ENCODE peak calls at places on chromosomes 1 and 21, in nine cellular contexts. C is psoas muscle; J is fibroblast of lung; T is A549; A is hepatocyte; Q is left ventricle myocardium inferior; W is CD4-positive, CD25-positive, alpha-beta regulatory T cell; G is breast epithelium; M is HCT116. P is an unnamed sample. For H3K4me1, the result is how much of the 10 kb centered on the place peaks cover.

GRCh38 chr1:65425697-65426096 is 5.2 kb downstream of the LEPR start:
- DNase-seq in M (no peak), Q (no peak), J (peak), T (peak), C (no peak), A (no peak), G (no peak), W (no peak), P (no peak)

GRCh38 chr1:38046333-38046883 is at the start of gene POU3F1:
- DNase-seq in T (no peak), C (no peak), W (peak), G (no peak), Q (no peak), M (no peak), A (no peak), J (no peak), P (no peak)

GRCh38 chr21:39313042-39313456 is 383 bp downstream of the BRWD1 start:
- DNase-seq in C (peak), G (no peak), A (no peak), M (no peak), W (no peak), T (no peak), J (peak), Q (no peak), P (peak)

GRCh38 chr1:27058976-27059688 is 46.5 kb upstream of the TENT5B start:
- DNase-seq in C (no peak), W (no peak), J (no peak), G (no peak), T (no peak), M (no peak), A (no peak), Q (no peak), P (no peak)

GRCh38 chr1:40184193-40184592 is 23.0 kb downstream of the RLF start:
- DNase-seq in T (no peak), A (no peak), G (no peak), C (no peak), J (no peak), Q (no peak), W (no peak), M (no peak), P (no peak)

GRCh38 chr1:150021191-150021688 is 10.7 kb upstream of the OTUD7B start:
- DNase-seq in G (no peak), A (peak), C (no peak), Q (no peak), M (no peak), W (no peak), J (no peak), T (peak), P (peak)

GRCh38 chr1:227131193-227131592 is 187.1 kb downstream of the CDC42BPA start:
- DNase-seq in C (no peak), G (no peak), Q (no peak), W (no peak), T (peak), M (peak), J (peak), A (peak), P (no peak)

GRCh38 chr1:219329606-219330005 is 155.9 kb downstream of the LYPLAL1 start:
- DNase-seq in G (no peak), J (peak), C (no peak), T (no peak), M (no peak), W (no peak), A (no peak), Q (no peak), P (no peak)

GRCh38 chr1:68327414-68327813 is 95.1 kb upstream of the WLS start:
- DNase-seq in M (no peak), G (no peak), A (no peak), Q (no peak), T (no peak), W (no peak), C (no peak), J (no peak), P (no peak)

GRCh38 chr1:42340898-42341297 is 5.9 kb upstream of the FOXJ3 start:
- DNase-seq in A (no peak), C (no peak), W (no peak), T (no peak), J (no peak), G (no peak), M (no peak), Q (no peak), P (no peak)

GRCh38 chr1:171345536-171345935 is 31.6 kb downstream of the FMO4 start:
- DNase-seq in T (no peak), Q (no peak), A (no peak), M (no peak), W (no peak), G (no peak), C (no peak), J (peak), P (no peak)

GRCh38 chr1:17653728-17654351 is 101.3 kb upstream of the ACTL8 start:
- DNase-seq in Q (no peak), G (no peak), T (peak), J (peak), A (peak), M (no peak), W (no peak), C (peak), P (no peak)

GRCh38 chr21:15515908-15516307 is 213.9 kb upstream of the USP25 start:
- DNase-seq in C (no peak), G (no peak), W (no peak), J (no peak), M (no peak), T (no peak), Q (no peak), A (no peak), P (no peak)

GRCh38 chr1:31761883-31762282 is 2.3 kb downstream of the ADGRB2 start:
- DNase-seq in G (no peak), C (no peak), J (peak), A (no peak), Q (no peak), M (no peak), T (no peak), W (no peak), P (no peak)

GRCh38 chr1:37306461-37306860 is 167.9 kb upstream of the ZC3H12A start:
- DNase-seq in Q (no peak), T (no peak), W (no peak), M (no peak), G (peak), A (no peak), C (no peak), J (peak), P (no peak)

GRCh38 chr1:209412036-209412435 is 171.5 kb upstream of the CAMK1G start:
- DNase-seq in A (no peak), M (no peak), T (no peak), W (no peak), G (peak), Q (no peak), C (no peak), J (peak), P (no peak)
- H3K4me1 ChIP-seq in A (under half), M (under half), T (under half), W (under half), G (under half), Q (under half), C (under half), J (under half), P (under half)

GRCh38 chr1:154327466-154328317 is 2.4 kb downstream of the ATP8B2 start:
- DNase-seq in G (no peak), W (peak), C (no peak), T (no peak), A (no peak), Q (no peak), M (no peak), J (no peak), P (no peak)

GRCh38 chr1:154328318-154329151 is 3.2 kb downstream of the ATP8B2 start:
- DNase-seq in Q (peak), G (peak), W (peak), C (peak), A (peak), T (no peak), J (peak), M (no peak), P (peak)

GRCh38 chr1:154329152-154329521 is 3.8 kb downstream of the ATP8B2 start:
- DNase-seq in W (no peak), J (peak), T (no peak), C (no peak), A (no peak), Q (no peak), G (no peak), M (no peak), P (no peak)

GRCh38 chr1:154330669-154331068 is 5.3 kb downstream of the ATP8B2 start:
- DNase-seq in T (no peak), G (no peak), C (no peak), M (no peak), W (no peak), A (no peak), Q (no peak), J (no peak), P (no peak)

DNA sequence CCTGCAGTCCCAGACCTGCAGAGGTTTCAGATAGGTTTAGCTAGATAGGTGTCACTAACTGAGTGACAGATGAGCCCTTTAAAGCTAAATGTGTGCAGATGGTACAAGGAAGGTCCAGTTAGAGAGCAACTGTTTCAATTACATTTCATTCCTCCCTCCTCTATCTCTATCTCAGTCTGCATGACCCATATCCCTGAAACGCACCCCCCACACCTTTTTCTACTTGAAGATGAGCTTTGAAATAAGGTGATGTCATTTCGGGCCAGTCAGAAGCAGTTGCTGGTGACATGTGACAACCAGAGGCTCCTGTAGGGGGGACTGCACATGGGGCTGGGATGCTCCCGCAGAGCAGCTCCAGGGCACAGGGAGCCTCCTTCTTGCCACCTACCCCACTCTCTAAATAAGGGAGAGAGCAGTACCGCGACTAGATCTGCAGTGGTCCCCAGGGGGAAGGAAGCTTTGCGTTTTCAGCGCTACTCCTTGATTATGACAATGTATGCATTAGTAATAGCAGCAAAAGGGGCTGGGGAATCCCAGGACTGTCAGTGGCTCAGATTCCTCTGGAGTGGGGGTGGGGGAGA is 4.3 kb downstream of the ATP8B2 start:
- DNase-seq in T (no peak), G (no peak), Q (no peak), M (no peak), W (peak), A (no peak), C (no peak), J (no peak), P (no peak)
- H3K27ac ChIP-seq in T (no peak), G (peak), Q (no peak), M (no peak), W (peak), A (no peak), C (no peak), J (peak), P (no peak)

GRCh38 chr1:7258622-7259135 is 473.4 kb downstream of the CAMTA1 start:
- DNase-seq in T (no peak), Q (no peak), W (no peak), A (no peak), C (no peak), M (no peak), J (no peak), G (no peak), P (no peak)
- H3K4me1 ChIP-seq in T (under half), Q (under half), W (under half), A (under half), C (under half), M (under half), J (under half), G (under half), P (under half)

GRCh38 chr1:208336136-208336535 is 92.0 kb upstream of the PLXNA2 start:
- DNase-seq in A (no peak), T (no peak), C (no peak), G (no peak), Q (no peak), M (no peak), J (no peak), W (no peak), P (no peak)

GRCh38 chr1:208332036-208332773 is 88.0 kb upstream of the PLXNA2 start:
- DNase-seq in M (no peak), A (no peak), G (no peak), T (no peak), Q (no peak), W (no peak), C (no peak), J (no peak), P (no peak)

GRCh38 chr1:208332774-208333126 is 88.6 kb upstream of the PLXNA2 start:
- DNase-seq in G (no peak), Q (no peak), C (no peak), J (no peak), W (no peak), M (no peak), T (no peak), A (peak), P (no peak)

GRCh38 chr1:208333676-208334075 is 89.5 kb upstream of the PLXNA2 start:
- DNase-seq in G (no peak), A (no peak), J (no peak), T (no peak), C (no peak), Q (no peak), W (no peak), M (no peak), P (no peak)

GRCh38 chr1:208335386-208335785 is 91.2 kb upstream of the PLXNA2 start:
- DNase-seq in C (no peak), M (no peak), W (no peak), T (no peak), G (no peak), A (no peak), Q (no peak), J (no peak), P (no peak)
- H3K27ac ChIP-seq in C (no peak), M (no peak), W (no peak), T (no peak), G (no peak), A (no peak), Q (no peak), J (no peak), P (no peak)

GRCh38 chr1:21322681-21323016 is 32.4 kb upstream of the ECE1 start:
- DNase-seq in M (no peak), J (peak), G (no peak), Q (no peak), A (no peak), T (no peak), C (no peak), W (no peak), P (no peak)
- H3K4me1 ChIP-seq in M (half or more), J (half or more), G (half or more), Q (half or more), A (half or more), T (half or more), C (under half), W (half or more), P (under half)

DNA sequence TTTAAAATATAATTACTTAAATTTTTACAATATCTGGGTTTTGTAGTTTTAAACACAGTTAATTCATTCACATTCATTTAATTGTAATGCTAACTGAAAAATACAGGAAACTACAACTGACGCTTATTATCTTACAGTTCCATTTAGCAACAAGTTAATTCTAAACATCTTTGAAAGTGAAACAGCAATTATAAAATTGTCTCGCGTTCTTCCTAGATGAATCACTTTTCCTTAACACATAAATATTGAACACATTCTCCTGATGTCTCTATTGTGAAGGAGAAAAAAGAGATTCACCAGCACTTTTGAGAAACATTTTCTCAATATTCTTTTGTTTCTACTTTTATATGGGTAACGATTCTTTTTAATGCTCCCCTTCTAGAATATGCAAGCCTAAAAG is 6.4 kb downstream of the PTGFR start:
- DNase-seq in C (no peak), M (no peak), Q (no peak), A (no peak), G (no peak), W (no peak), T (no peak), J (peak), P (no peak)
- H3K27ac ChIP-seq in C (no peak), M (no peak), Q (no peak), A (no peak), G (no peak), W (no peak), T (no peak), J (no peak), P (no peak)

GRCh38 chr1:183032122-183032921 is 9.1 kb downstream of the LAMC1 start:
- DNase-seq in G (no peak), A (no peak), J (peak), M (no peak), T (peak), W (no peak), C (no peak), Q (no peak), P (no peak)
- H3K4me1 ChIP-seq in G (under half), A (under half), J (under half), M (under half), T (half or more), W (under half), C (half or more), Q (half or more), P (under half)